ENCODE peak calls at places on chromosomes 4 and X, in six cellular contexts. B is GM12892, O is H1, H is HepG2, U is GM12878, A is K562. F is an unnamed sample.

GRCh38 chr4:141118381-141118780 is 14.9 kb downstream of the RNF150 start:
- DNase-seq in O (no peak), U (no peak), H (no peak), A (no peak), B (no peak), F (no peak)

GRCh38 chr4:41991916-41992767 is 1.8 kb downstream of the SLC30A9 start:
- DNase-seq in U (no peak), O (no peak), A (no peak), B (no peak), H (peak; percentile 25), F (no peak)

GRCh38 chr4:153684182-153685073 is at the start of gene TLR2:
- DNase-seq in O (no peak), H (no peak), A (peak; percentile 13), B (peak; percentile 29), U (no peak), F (peak; percentile 64)

GRCh38 chr4:177975315-177975714 is 533.1 kb upstream of the AGA start:
- DNase-seq in U (no peak), B (no peak), H (no peak), O (no peak), A (no peak), F (no peak)

GRCh38 chr4:153651961-153652784 is 31.9 kb upstream of the TLR2 start:
- DNase-seq in H (no peak), U (no peak), O (no peak), A (no peak), B (no peak), F (no peak)

GRCh38 chr4:122666527-122667245 is 45.8 kb upstream of the IL21 start:
- DNase-seq in B (no peak), A (no peak), H (no peak), O (no peak), U (no peak), F (no peak)

GRCh38 chr4:6834867-6835266 is 52.3 kb downstream of the KIAA0232 start:
- DNase-seq in O (no peak), A (peak; percentile 29), B (no peak), H (no peak), U (no peak), F (no peak)

GRCh38 chr4:41483771-41484170 is 54.2 kb upstream of the LIMCH1 start:
- DNase-seq in A (no peak), O (no peak), U (no peak), B (no peak), H (no peak), F (no peak)

GRCh38 chr4:38194202-38194601 is 234.0 kb downstream of the PTTG2 start:
- DNase-seq in O (no peak), H (no peak), U (no peak), A (no peak), B (no peak), F (no peak)

GRCh38 chrX:19616959-19617358 is 101.7 kb upstream of the MAP3K15 start:
- DNase-seq in H (no peak), O (no peak), A (no peak), B (no peak), U (no peak), F (no peak)

GRCh38 chr4:168766537-168767316 is 243.3 kb downstream of the CBR4 start:
- DNase-seq in B (no peak), A (no peak), O (no peak), H (no peak), U (no peak), F (no peak)

GRCh38 chr4:103415801-103416200 is 217.7 kb upstream of the CENPE start:
- DNase-seq in O (no peak), B (no peak), H (no peak), U (no peak), A (no peak), F (no peak)

GRCh38 chr4:6731780-6732179 is 15.8 kb downstream of the BLOC1S4 start:
- DNase-seq in O (no peak), U (no peak), A (no peak), B (no peak), H (no peak), F (no peak)

GRCh38 chr4:54484361-54484760 is 173.4 kb upstream of the KIT start:
- DNase-seq in A (no peak), O (no peak), U (no peak), H (no peak), B (no peak), F (no peak)

GRCh38 chr4:89915151-89915550 is 20.5 kb downstream of the MMRN1 start:
- DNase-seq in H (no peak), O (no peak), A (no peak), U (no peak), B (no peak), F (no peak)

GRCh38 chr4:122480023-122480422 is 23.5 kb upstream of the IL2 start:
- DNase-seq in A (no peak), H (peak; percentile 8), U (no peak), O (no peak), B (no peak), F (no peak)

GRCh38 chrX:20988804-20989203 is 385.4 kb upstream of the CNKSR2 start:
- DNase-seq in H (no peak), O (no peak), B (no peak), A (no peak), U (no peak), F (no peak)

GRCh38 chrX:154799554-154800348 is 5.5 kb downstream of the MPP1 start:
- DNase-seq in A (no peak), O (no peak), B (no peak), U (no peak), H (peak; percentile 90), F (no peak)
- TF ChIP-seq POLR2A in A (peak; percentile 49), O (no peak), B (no peak), U (no peak), H (no peak), F (no peak)

GRCh38 chrX:97027384-97027922 is 143.7 kb downstream of the RPA4 start:
- DNase-seq in O (no peak), A (no peak), U (no peak), B (no peak), H (peak; percentile 0), F (no peak)

GRCh38 chrX:97030947-97031346 is 147.2 kb downstream of the RPA4 start:
- DNase-seq in B (no peak), U (no peak), O (no peak), H (no peak), A (no peak), F (no peak)

GRCh38 chrX:97030463-97030862 is 146.8 kb downstream of the RPA4 start:
- DNase-seq in O (no peak), A (no peak), U (no peak), H (no peak), B (no peak), F (no peak)

GRCh38 chrX:97021680-97022079 is 138.0 kb downstream of the RPA4 start:
- DNase-seq in B (no peak), A (no peak), O (no peak), H (no peak), U (no peak), F (no peak)

GRCh38 chrX:97026406-97026805 is 142.7 kb downstream of the RPA4 start:
- DNase-seq in A (no peak), B (no peak), H (no peak), O (no peak), U (no peak), F (no peak)
- TF ChIP-seq TAF1 in A (no peak), B (no peak), H (no peak), O (no peak), U (no peak), F (no peak)

GRCh38 chrX:50204364-50204899 is at the start of gene CCNB3:
- DNase-seq in O (no peak), B (peak; percentile 34), A (peak; percentile 57), U (peak; percentile 36), H (peak; percentile 33), F (peak; percentile 30)
- TF ChIP-seq POLR2A in O (no peak), B (no peak), A (no peak), U (no peak), H (no peak), F (no peak)

GRCh38 chrX:46912673-46913491 is 661 bp downstream of the JADE3 start:
- DNase-seq in A (peak; percentile 18), H (peak; percentile 39), O (no peak), U (no peak), B (peak; percentile 43), F (peak; percentile 26)
- TF ChIP-seq TAF1 in A (no peak), H (peak; percentile 28), O (peak; percentile 50), U (no peak), B (no peak), F (no peak)

DNA sequence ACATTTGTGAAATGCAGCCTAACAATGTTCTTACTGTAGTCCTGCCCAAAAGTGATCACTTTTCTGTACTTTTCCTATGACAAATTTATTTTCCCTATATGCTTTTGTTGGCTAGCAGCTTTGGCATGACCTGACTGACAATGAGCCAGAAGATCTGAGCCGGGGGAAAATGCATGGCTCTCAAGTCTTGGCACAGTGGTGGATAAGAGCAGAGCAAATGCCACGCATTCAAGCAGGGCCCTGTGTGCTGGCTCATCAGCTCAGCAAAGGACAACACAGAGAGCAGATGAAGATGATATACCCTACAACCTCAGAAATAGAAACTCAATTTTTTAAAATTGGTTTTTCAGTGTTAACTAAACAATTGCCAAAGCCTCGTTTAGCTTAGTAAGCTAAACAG is 187.2 kb downstream of the ANAPC10 start:
- DNase-seq in H (no peak), O (no peak), A (no peak), B (no peak), U (no peak), F (no peak)
- TF ChIP-seq POLR2A in H (no peak), O (no peak), A (no peak), B (no peak), U (no peak), F (no peak)

GRCh38 chr4:109979932-109980717 is 67.4 kb downstream of the EGF start:
- DNase-seq in B (no peak), H (no peak), A (no peak), U (no peak), O (no peak), F (no peak)
- TF ChIP-seq TAF1 in B (no peak), H (no peak), A (no peak), U (no peak), O (no peak), F (no peak)

DNA sequence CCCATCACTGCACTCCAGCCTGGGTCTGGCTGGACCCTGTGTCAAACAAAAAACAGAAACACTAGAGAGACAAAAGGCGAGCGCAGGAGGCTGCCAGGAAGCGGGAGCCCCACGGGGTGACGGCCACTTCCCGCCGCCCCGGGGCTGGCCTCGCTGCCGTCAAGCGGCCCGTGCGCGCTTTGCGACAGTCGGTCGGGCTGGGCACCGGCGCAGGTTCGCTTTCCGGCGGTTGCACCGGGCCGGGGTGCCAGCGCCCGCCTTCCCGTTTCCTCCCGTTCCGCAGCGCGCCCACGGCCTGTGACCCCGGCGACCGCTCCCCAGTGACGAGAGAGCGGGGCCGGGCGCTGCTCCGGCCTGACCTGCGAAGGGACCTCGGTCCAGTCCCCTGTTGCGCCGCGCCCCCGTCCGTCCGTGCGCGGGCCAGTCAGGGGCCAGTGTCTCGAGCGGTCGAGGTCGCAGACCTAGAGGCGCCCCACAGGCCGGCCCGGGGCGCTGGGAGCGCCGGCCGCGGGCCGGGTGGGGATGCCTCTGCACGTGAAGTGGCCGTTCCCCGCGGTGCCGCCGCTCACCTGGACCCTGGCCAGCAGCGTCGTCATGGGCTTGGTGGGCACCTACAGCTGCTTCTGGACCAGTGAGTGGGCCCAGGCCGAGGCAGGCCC is at the start of gene TAFAZZIN:
- DNase-seq in A (peak; percentile 77), O (no peak), H (peak; percentile 21), B (peak; percentile 84), U (no peak), F (peak; percentile 81)
- TF ChIP-seq POLR2A in A (peak; percentile 88), O (peak; percentile 16), H (peak; percentile 33), B (peak; percentile 74), U (peak; percentile 82), F (peak; percentile 83)

GRCh38 chrX:139820358-139820984 is 112.4 kb downstream of the ATP11C start:
- DNase-seq in U (no peak), O (no peak), B (no peak), H (no peak), A (no peak), F (no peak)
- TF ChIP-seq TAF1 in U (no peak), O (no peak), B (no peak), H (no peak), A (no peak), F (no peak)

GRCh38 chr4:2915789-2916188 is 47.4 kb downstream of the NOP14 start:
- DNase-seq in B (no peak), A (no peak), O (no peak), H (no peak), U (no peak), F (no peak)
- TF ChIP-seq POLR2A in B (no peak), A (no peak), O (no peak), H (no peak), U (no peak), F (no peak)